ENCODE peak calls at places on chromosomes 4 and X, in seven cellular contexts. P, V, N, G, J, S and A are unnamed samples.

GRCh38 chrX:155313766-155314165 is 20.6 kb downstream of the CLIC2 start:
- DNase-seq in P (no peak), V (no peak), N (no peak), G (no peak), J (no peak), S (no peak), A (no peak)

GRCh38 chr4:84099591-84099990 is 399.5 kb downstream of the NKX6-1 start:
- DNase-seq in P (no peak), V (no peak), N (no peak), G (no peak), J (no peak), S (no peak), A (no peak)

GRCh38 chr4:117987464-117987863 is 46.8 kb upstream of the NDST3 start:
- DNase-seq in P (no peak), V (no peak), N (no peak), G (no peak), J (no peak), S (no peak), A (no peak)

GRCh38 chr4:161936625-161937133 is 227.1 kb downstream of the FSTL5 start:
- DNase-seq in P (no peak), V (no peak), N (no peak), G (no peak), J (peak; percentile 0), S (no peak), A (no peak)

GRCh38 chrX:149283853-149284252 is 221.3 kb downstream of the IDS start:
- DNase-seq in P (no peak), V (no peak), N (no peak), G (no peak), J (no peak), S (no peak), A (no peak)

GRCh38 chr4:114272226-114272625 is 292.8 kb upstream of the ARSJ start:
- DNase-seq in P (no peak), V (no peak), N (no peak), G (no peak), J (no peak), S (no peak), A (no peak)

GRCh38 chr4:62457356-62457755 is 1257.2 kb downstream of the ADGRL3 start:
- DNase-seq in P (no peak), V (no peak), N (no peak), G (no peak), J (no peak), S (no peak), A (no peak)

GRCh38 chrX:71652405-71652804 is 14.9 kb upstream of the LOC101059915 start:
- DNase-seq in P (peak; percentile 31), V (no peak), N (peak; percentile 42), G (peak; percentile 49), J (peak; percentile 59), S (peak; percentile 39), A (no peak)

GRCh38 chr4:182242793-182243192 is 409 bp upstream of the TENM3 start:
- DNase-seq in P (no peak), V (no peak), N (no peak), G (no peak), J (no peak), S (no peak), A (no peak)

GRCh38 chr4:11904117-11904535 is 475.4 kb upstream of the HS3ST1 start:
- DNase-seq in P (no peak), V (no peak), N (no peak), G (peak; percentile 24), J (no peak), S (peak; percentile 27), A (peak; percentile 69)

GRCh38 chrX:337331-337831 is 18.8 kb upstream of the GTPBP6 start:
- DNase-seq in P (no peak), V (peak; percentile 57), N (no peak), G (no peak), J (no peak), S (no peak), A (peak; percentile 27)

GRCh38 chr4:92232566-92232965 is 71.2 kb upstream of the GRID2 start:
- DNase-seq in P (no peak), V (no peak), N (no peak), G (no peak), J (no peak), S (no peak), A (no peak)

GRCh38 chr4:83012631-83013419 is 2.2 kb upstream of the LIN54 start:
- DNase-seq in P (peak; percentile 96), V (peak; percentile 99), N (peak; percentile 95), G (peak; percentile 99), J (peak; percentile 96), S (peak; percentile 97), A (peak; percentile 99)
- TF ChIP-seq EP300 in P (no peak), V (peak; percentile 69), N (peak; percentile 65), G (peak; percentile 53), J (no peak), S (peak; percentile 75), A (no peak)

GRCh38 chr4:73607375-73608026 is 12.7 kb downstream of the RASSF6 start:
- DNase-seq in P (no peak), V (no peak), N (no peak), G (no peak), J (no peak), S (no peak), A (no peak)
- H3K36me3 ChIP-seq in P (no peaks in the 10 kb centered on the region), V (no peaks in the 10 kb centered on the region), N (no peaks in the 10 kb centered on the region), G (no peaks in the 10 kb centered on the region), J (no peaks in the 10 kb centered on the region), S (no peaks in the 10 kb centered on the region), A (no peaks in the 10 kb centered on the region)

GRCh38 chr4:142698541-142698940 is 147.6 kb downstream of the INPP4B start:
- DNase-seq in P (no peak), V (no peak), N (no peak), G (no peak), J (no peak), S (no peak), A (no peak)
- TF ChIP-seq EP300 in P (no peak), V (no peak), N (no peak), G (no peak), J (no peak), S (no peak), A (no peak)

GRCh38 chr4:183444953-183445543 is 612 bp downstream of the CDKN2AIP start:
- DNase-seq in P (no peak), V (peak; percentile 74), N (no peak), G (peak; percentile 52), J (peak; percentile 71), S (peak; percentile 63), A (no peak)

GRCh38 chr4:183450108-183450507 is 5.7 kb downstream of the CDKN2AIP start:
- DNase-seq in P (no peak), V (no peak), N (no peak), G (no peak), J (no peak), S (no peak), A (no peak)

GRCh38 chr4:183447646-183448045 is 3.2 kb downstream of the CDKN2AIP start:
- DNase-seq in P (no peak), V (no peak), N (no peak), G (no peak), J (no peak), S (no peak), A (no peak)

GRCh38 chr4:183448436-183448835 is 4.0 kb downstream of the CDKN2AIP start:
- DNase-seq in P (no peak), V (no peak), N (no peak), G (no peak), J (no peak), S (no peak), A (no peak)

DNA sequence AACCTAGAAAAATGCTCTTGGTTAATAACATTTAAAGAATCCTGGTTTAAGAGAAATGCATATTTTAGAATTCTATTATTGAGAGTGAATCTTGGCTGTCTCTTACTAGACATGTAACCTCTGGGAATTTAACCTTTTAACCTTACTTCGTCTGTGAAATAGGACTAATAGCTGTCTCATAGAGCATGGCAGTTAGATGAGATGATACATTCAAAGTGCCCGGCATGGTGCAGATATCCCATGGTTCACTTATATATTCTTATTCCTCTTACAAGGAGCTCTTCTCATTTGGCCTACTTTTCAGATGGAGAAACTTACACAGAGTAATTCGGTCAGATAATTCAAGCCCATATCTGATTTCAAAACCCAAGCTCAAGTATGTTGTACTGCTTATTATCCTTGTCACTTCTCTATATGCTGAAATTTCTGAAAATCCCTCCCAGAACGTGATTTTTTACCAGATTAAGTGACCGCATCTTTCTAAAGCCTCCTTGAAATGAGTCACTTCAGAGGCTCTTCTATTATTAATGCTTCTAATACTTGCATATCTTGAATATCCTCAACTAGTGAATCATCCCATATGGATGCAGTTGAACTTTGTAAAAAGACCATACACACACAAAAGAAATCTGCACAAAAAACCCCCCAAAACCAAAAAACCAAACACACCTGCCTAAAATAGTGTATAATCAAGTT is 4.9 kb downstream of the CDKN2AIP start:
- DNase-seq in P (no peak), V (no peak), N (no peak), G (no peak), J (no peak), S (no peak), A (no peak)
- H3K36me3 ChIP-seq in P (peaks cover 7% of the 10 kb centered on the region), V (peaks cover 21% of the 10 kb centered on the region), N (peaks cover 63% of the 10 kb centered on the region), G (peaks cover 21% of the 10 kb centered on the region), J (peaks cover 42% of the 10 kb centered on the region), S (peaks cover 26% of the 10 kb centered on the region), A (no peaks in the 10 kb centered on the region)

GRCh38 chr4:119212964-119213606 is 572 bp downstream of the USP53 start:
- DNase-seq in P (peak; percentile 88), V (peak; percentile 95), N (peak; percentile 62), G (peak; percentile 85), J (peak; percentile 69), S (peak; percentile 86), A (peak; percentile 82)
- TF ChIP-seq EP300 in P (no peak), V (no peak), N (peak; percentile 22), G (no peak), J (no peak), S (no peak), A (no peak)

DNA sequence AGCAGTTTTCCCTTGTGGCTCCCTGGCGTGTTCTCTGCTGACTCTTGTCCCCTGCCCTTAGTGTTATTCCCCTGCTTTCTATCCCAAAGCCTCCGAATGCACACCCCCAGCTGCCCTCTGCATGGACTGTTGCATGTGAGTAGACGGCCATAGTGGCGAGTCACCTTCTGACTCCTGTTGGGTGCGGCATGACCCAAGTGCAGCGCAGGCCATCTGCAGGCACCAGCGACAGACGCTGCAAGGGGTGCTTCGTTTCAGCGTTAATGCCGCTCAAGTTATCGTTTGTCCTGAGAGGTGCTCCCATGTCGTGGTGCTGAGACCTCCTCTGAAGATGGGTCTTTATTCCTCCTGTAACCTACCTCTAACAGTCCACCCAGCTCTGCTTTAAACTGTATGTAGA is 57.7 kb downstream of the NOP14 start:
- DNase-seq in P (no peak), V (no peak), N (no peak), G (no peak), J (no peak), S (no peak), A (no peak)
- H3K36me3 ChIP-seq in P (peaks cover 33% of the 10 kb centered on the region), V (peaks cover 54% of the 10 kb centered on the region), N (peaks cover 88% of the 10 kb centered on the region), G (peaks cover 38% of the 10 kb centered on the region), J (peaks cover 50% of the 10 kb centered on the region), S (peaks cover 92% of the 10 kb centered on the region), A (no peaks in the 10 kb centered on the region)

GRCh38 chr4:66028668-66029067 is 358.4 kb upstream of the EPHA5 start:
- DNase-seq in P (no peak), V (no peak), N (no peak), G (no peak), J (no peak), S (no peak), A (no peak)
- TF ChIP-seq EP300 in P (no peak), V (no peak), N (no peak), G (no peak), J (no peak), S (no peak), A (no peak)

GRCh38 chrX:40050532-40050931 is 47.2 kb downstream of the BCOR start:
- DNase-seq in P (no peak), V (no peak), N (no peak), G (no peak), J (no peak), S (no peak), A (no peak)
- H3K36me3 ChIP-seq in P (peaks cover 9% of the 10 kb centered on the region), V (peaks cover 47% of the 10 kb centered on the region), N (peaks cover 73% of the 10 kb centered on the region), G (peaks cover 25% of the 10 kb centered on the region), J (peaks cover 57% of the 10 kb centered on the region), S (peaks cover 48% of the 10 kb centered on the region), A (no peaks in the 10 kb centered on the region)